ENCODE peak calls at places on chromosome 7, in four cellular contexts. O is astrocyte of the spinal cord, M is heart left ventricle, H is choroid plexus epithelial cell. S is an unnamed sample.

GRCh38 chr7:86961686-86962085 is 97.8 kb downstream of the ELAPOR2 start:
- DNase-seq in O (peak), H (no peak), M (no peak), S (no peak)

GRCh38 chr7:20650782-20651181 is 35.3 kb downstream of the ABCB5 start:
- DNase-seq in H (no peak), M (no peak), O (no peak), S (no peak)

GRCh38 chr7:100087055-100087750 is 1.6 kb upstream of the COPS6 start:
- DNase-seq in M (no peak), H (peak), O (peak), S (no peak)

GRCh38 chr7:47290466-47290865 is 291.4 kb downstream of the TNS3 start:
- DNase-seq in O (no peak), H (no peak), M (no peak), S (no peak)

GRCh38 chr7:123184271-123184670 is 15.5 kb downstream of the SLC13A1 start:
- DNase-seq in O (no peak), H (peak), M (no peak), S (no peak)

GRCh38 chr7:34430456-34430855 is 227.6 kb upstream of the NPSR1 start:
- DNase-seq in H (peak), M (peak), O (peak), S (peak)

GRCh38 chr7:94567396-94567795 is 57.8 kb downstream of the CASD1 start:
- DNase-seq in H (no peak), M (no peak), O (no peak), S (no peak)

GRCh38 chr7:123865517-123866117 is 20.6 kb downstream of the HYAL4 start:
- DNase-seq in H (peak), M (peak), O (peak), S (peak)

GRCh38 chr7:156055206-156055822 is 243.1 kb upstream of the SHH start:
- DNase-seq in H (no peak), O (no peak), M (no peak), S (no peak)

GRCh38 chr7:102426268-102427031 is 6.9 kb upstream of the ORAI2 start:
- DNase-seq in H (no peak), M (no peak), O (no peak), S (no peak)

GRCh38 chr7:46972205-46972604 is 609.7 kb downstream of the TNS3 start:
- DNase-seq in M (no peak), H (peak), O (peak), S (peak)

GRCh38 chr7:45924283-45924682 is 3.2 kb upstream of the IGFBP3 start:
- DNase-seq in O (peak), M (no peak), H (peak), S (peak)

GRCh38 chr7:117137868-117138267 is 184.6 kb downstream of the ST7 start:
- DNase-seq in M (no peak), O (no peak), H (peak), S (no peak)

GRCh38 chr7:28078036-28078901 is 102.3 kb downstream of the JAZF1 start:
- DNase-seq in H (peak), M (no peak), O (peak), S (peak)

GRCh38 chr7:17299477-17299991 is 1.1 kb downstream of the AHR start:
- DNase-seq in M (no peak), O (peak), H (peak), S (peak)

GRCh38 chr7:66832531-66833351 is 88.3 kb upstream of the TMEM248 start:
- DNase-seq in M (no peak), H (no peak), O (no peak), S (no peak)

GRCh38 chr7:66840316-66840715 is 80.7 kb upstream of the TMEM248 start:
- DNase-seq in M (no peak), H (no peak), O (no peak), S (no peak)

GRCh38 chr7:66837661-66838060 is 83.4 kb upstream of the TMEM248 start:
- DNase-seq in M (no peak), H (no peak), O (no peak), S (no peak)

GRCh38 chr7:66839814-66840213 is 81.2 kb upstream of the TMEM248 start:
- DNase-seq in H (no peak), O (no peak), M (no peak), S (no peak)

GRCh38 chr7:66837007-66837406 is 84.0 kb upstream of the TMEM248 start:
- DNase-seq in M (no peak), H (peak), O (peak), S (peak)
- TF ChIP-seq CTCF in M (no peak), H (peak), O (peak), S (peak)

DNA sequence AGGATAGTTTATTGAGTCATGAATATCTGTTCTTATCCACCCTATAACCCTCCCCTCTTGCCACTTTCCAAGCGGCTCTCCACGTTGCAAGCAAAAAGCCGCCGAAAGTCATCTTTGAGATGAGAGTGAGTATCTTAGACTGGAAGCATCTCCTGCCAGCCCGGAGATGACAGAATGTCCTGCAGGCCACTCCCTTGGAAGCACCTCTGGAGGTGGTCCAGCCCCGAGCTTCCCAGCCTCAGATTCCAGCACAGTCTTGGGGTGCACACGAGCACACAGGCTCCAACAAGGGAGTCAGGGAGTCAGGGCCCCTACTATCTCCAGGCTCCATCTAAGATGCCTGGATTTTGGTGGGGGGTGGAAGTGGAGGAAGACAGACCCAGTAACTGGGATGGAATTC is 5.5 kb upstream of the ELN start:
- DNase-seq in M (no peak), O (no peak), H (no peak), S (no peak)
- TF ChIP-seq CTCF in M (no peak), O (no peak), H (no peak), S (no peak)

GRCh38 chr7:73973091-73973490 is 54.9 kb upstream of the ELN start:
- DNase-seq in M (no peak), H (no peak), O (no peak), S (peak)

GRCh38 chr7:73971315-73971700 is 56.7 kb upstream of the ELN start:
- DNase-seq in H (no peak), O (no peak), M (no peak), S (no peak)

GRCh38 chr7:73970801-73971229 is 57.2 kb upstream of the ELN start:
- DNase-seq in M (no peak), O (no peak), H (no peak), S (no peak)

GRCh38 chr7:73972614-73973013 is 55.4 kb upstream of the ELN start:
- DNase-seq in O (no peak), M (no peak), H (no peak), S (no peak)

GRCh38 chr7:73971701-73972341 is 56.2 kb upstream of the ELN start:
- DNase-seq in H (no peak), O (no peak), M (no peak), S (peak)
- TF ChIP-seq CTCF in H (peak), O (peak), M (no peak), S (peak)

DNA sequence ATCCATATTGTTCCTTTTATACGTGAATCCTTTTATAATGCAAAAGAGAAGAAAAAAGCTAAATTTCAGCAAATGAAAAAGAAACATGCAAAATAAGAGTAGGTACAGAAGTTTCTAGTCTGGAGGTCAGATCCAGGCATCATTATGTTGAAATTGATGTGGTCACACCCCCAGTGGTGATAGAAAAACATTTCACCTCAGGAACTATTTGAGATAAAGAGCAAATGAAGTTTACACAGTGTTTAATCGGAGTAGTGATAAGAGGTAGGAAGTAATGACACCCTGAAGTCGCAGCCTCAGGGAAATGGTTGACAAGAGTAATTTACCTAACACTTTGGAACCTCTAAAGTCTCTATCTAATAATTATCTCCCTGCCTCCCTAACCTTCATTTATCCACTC is 536.0 kb upstream of the STEAP1 start:
- DNase-seq in O (no peak), M (no peak), H (no peak), S (no peak)
- TF ChIP-seq CTCF in O (no peak), M (no peak), H (no peak), S (no peak)

GRCh38 chr7:152959610-152960009 is 200.1 kb downstream of the ACTR3B start:
- DNase-seq in O (no peak), H (no peak), M (no peak), S (no peak)
- TF ChIP-seq CTCF in O (no peak), H (no peak), M (no peak), S (no peak)

DNA sequence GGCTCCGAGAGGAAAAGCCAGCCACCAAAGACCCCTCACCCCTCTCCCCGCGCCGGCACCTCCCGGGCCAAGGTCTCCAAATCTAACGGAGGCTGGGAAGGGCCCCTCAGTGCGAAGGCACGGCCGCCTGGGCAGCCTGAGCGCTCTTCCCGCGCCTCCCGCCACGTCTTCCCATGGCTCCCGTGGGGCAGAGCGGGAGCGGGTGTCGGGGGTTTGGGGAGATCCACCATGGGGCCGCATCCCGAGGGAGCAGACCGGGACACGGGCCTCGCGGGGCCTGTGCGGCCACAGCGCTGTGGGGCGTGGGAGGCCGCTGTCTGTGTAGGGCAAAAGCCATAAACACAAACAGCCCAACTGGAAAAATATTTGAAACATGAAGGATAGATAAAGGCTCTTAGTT is 22.4 kb downstream of the GPER1 start:
- DNase-seq in M (no peak), O (no peak), H (no peak), S (no peak)
- TF ChIP-seq CTCF in M (no peak), O (no peak), H (no peak), S (no peak)

S was measured in MCF 10A.